ENCODE peak calls at places on chromosomes 16 and 17, in eight cellular contexts. M is gastrocnemius medialis, N is WTC11, K is AG04450, Y is progenitor cell of endocrine pancreas, L is prostate gland, X is neural crest cell, P is bronchial epithelial cell. J is an unnamed sample.

GRCh38 chr17:9684955-9685621 is 39.8 kb downstream of the USP43 start:
- DNase-seq in M (no peak), N (no peak), K (no peak), Y (no peak), L (peak; percentile 80), X (no peak), P (peak; percentile 91), J (no peak)

GRCh38 chr17:142876-143784 is 5.8 kb downstream of the SCGB1C2 start:
- DNase-seq in M (no peak), N (no peak), K (no peak), Y (no peak), L (no peak), X (peak; percentile 0), P (no peak), J (no peak)

GRCh38 chr16:1020591-1020990 is 39.0 kb downstream of the SOX8 start:
- DNase-seq in M (no peak), N (no peak), K (no peak), Y (no peak), L (no peak), X (no peak), P (no peak), J (no peak)

GRCh38 chr17:53012364-53012763 is 810.4 kb upstream of the KIF2B start:
- DNase-seq in M (no peak), N (no peak), K (no peak), Y (no peak), L (no peak), X (no peak), P (no peak), J (no peak)

GRCh38 chr17:34703533-34703932 is 124.2 kb downstream of the TMEM132E start:
- DNase-seq in M (no peak), N (peak; percentile 85), K (peak; percentile 6), Y (peak; percentile 72), L (no peak), X (peak; percentile 69), P (peak; percentile 13), J (peak; percentile 93)

GRCh38 chr17:8965394-8966168 is at the start of gene PIK3R5:
- DNase-seq in M (peak; percentile 18), N (peak; percentile 92), K (no peak), Y (peak; percentile 78), L (no peak), X (peak; percentile 34), P (no peak), J (peak; percentile 73)

GRCh38 chr16:86942469-86943175 is 364.3 kb downstream of the FOXL1 start:
- DNase-seq in M (no peak), N (no peak), K (no peak), Y (no peak), L (no peak), X (no peak), P (no peak), J (no peak)

GRCh38 chr17:50266384-50267073 is 7.7 kb upstream of the TMEM92 start:
- DNase-seq in M (no peak), N (no peak), K (peak; percentile 74), Y (no peak), L (peak; percentile 85), X (no peak), P (peak; percentile 44), J (no peak)

GRCh38 chr17:47265983-47266541 is 12.4 kb downstream of the ITGB3 start:
- DNase-seq in M (peak; percentile 61), N (no peak), K (no peak), Y (no peak), L (no peak), X (no peak), P (peak; percentile 82), J (no peak)

GRCh38 chr17:3915642-3916012 is 638 bp downstream of the P2RX1 start:
- DNase-seq in M (no peak), N (no peak), K (no peak), Y (no peak), L (no peak), X (no peak), P (no peak), J (no peak)

GRCh38 chr17:43175213-43176118 is 4.5 kb downstream of the NBR1 start:
- DNase-seq in M (no peak), N (no peak), K (peak; percentile 50), Y (no peak), L (no peak), X (no peak), P (peak; percentile 1), J (no peak)

GRCh38 chr16:75222271-75222783 is 3.5 kb downstream of the CTRB1 start:
- DNase-seq in M (no peak), N (no peak), K (no peak), Y (no peak), L (no peak), X (no peak), P (no peak), J (no peak)

GRCh38 chr16:88753191-88753590 is 31.8 kb downstream of the PIEZO1 start:
- DNase-seq in M (no peak), N (no peak), K (no peak), Y (no peak), L (no peak), X (no peak), P (no peak), J (no peak)

DNA sequence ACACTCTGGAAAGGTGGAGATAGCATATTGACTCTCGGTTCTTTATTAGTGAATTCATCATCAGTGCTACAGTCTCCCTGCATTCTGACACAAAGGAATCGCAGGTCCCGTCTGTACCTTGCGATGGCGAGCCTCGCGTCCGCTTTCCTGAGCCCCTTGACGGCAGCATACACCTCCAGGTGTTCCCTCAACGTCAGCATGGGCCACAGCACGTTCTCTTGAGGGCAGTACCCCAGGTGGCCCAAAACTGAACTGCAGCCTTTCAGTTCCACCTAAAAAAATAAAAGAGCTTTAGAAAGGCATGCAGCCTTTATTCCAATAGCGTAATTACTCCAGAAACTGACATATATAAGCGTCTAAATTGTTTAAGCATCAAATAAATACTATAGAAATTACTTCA is 24.2 kb upstream of the ABCA9 start:
- DNase-seq in M (no peak), N (peak; percentile 79), K (no peak), Y (peak; percentile 22), L (no peak), X (no peak), P (peak; percentile 35), J (peak; percentile 19)
- TF ChIP-seq CTCF in M (no peak), N (peak; percentile 68), K (peak; percentile 44), Y (peak; percentile 61), L (no peak), X (peak; percentile 62), P (peak; percentile 54), J (peak; percentile 55)

GRCh38 chr16:64047878-64048277 is 1074.0 kb downstream of the CDH11 start:
- DNase-seq in M (no peak), N (no peak), K (no peak), Y (no peak), L (no peak), X (no peak), P (no peak), J (no peak)

GRCh38 chr16:64047207-64047606 is 1074.7 kb downstream of the CDH11 start:
- DNase-seq in M (no peak), N (no peak), K (no peak), Y (no peak), L (no peak), X (no peak), P (peak; percentile 45), J (no peak)

GRCh38 chr16:64051826-64052225 is 1070.0 kb downstream of the CDH11 start:
- DNase-seq in M (no peak), N (no peak), K (no peak), Y (no peak), L (no peak), X (no peak), P (peak; percentile 22), J (no peak)
- TF ChIP-seq CTCF in M (no peak), N (peak; percentile 29), K (peak; percentile 29), Y (peak; percentile 66), L (no peak), X (peak; percentile 70), P (peak; percentile 27), J (peak; percentile 31)

GRCh38 chr17:75896360-75897075 is at the start of gene TRIM65:
- DNase-seq in M (peak; percentile 82), N (peak; percentile 73), K (no peak), Y (peak; percentile 61), L (peak; percentile 81), X (peak; percentile 70), P (peak; percentile 57), J (peak; percentile 84)
- TF ChIP-seq CTCF in M (peak; percentile 59), N (no peak), K (no peak), Y (peak; percentile 36), L (no peak), X (peak; percentile 43), P (peak; percentile 57), J (no peak)

DNA sequence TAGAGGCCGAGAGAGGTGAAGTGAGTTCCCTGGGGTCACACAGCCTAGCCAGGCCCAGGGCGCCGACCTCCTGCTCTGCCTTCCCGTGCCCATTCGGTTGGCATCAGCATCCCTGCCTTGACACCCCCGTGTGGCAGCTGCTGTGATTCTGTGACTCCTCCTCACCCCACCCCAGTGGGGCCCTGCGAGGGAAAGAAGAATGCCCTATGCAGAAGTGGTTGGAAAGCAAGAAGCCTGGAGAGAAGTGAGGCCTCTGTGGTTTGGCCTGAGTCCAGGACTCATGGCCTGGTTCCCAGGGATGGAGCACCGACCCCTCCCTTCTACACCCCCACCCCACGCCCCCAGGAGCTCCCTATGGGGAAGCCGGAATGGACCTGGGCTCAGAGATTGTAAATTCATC is 296.2 kb downstream of the SEC14L1 start:
- DNase-seq in M (no peak), N (no peak), K (peak; percentile 61), Y (no peak), L (no peak), X (no peak), P (no peak), J (no peak)
- TF ChIP-seq CTCF in M (no peak), N (no peak), K (peak; percentile 7), Y (no peak), L (no peak), X (no peak), P (no peak), J (no peak)

GRCh38 chr17:13310858-13311257 is 290.9 kb downstream of the HS3ST3A1 start:
- DNase-seq in M (no peak), N (no peak), K (no peak), Y (no peak), L (no peak), X (no peak), P (no peak), J (no peak)

GRCh38 chr17:13311301-13311700 is 290.4 kb downstream of the HS3ST3A1 start:
- DNase-seq in M (no peak), N (no peak), K (no peak), Y (no peak), L (no peak), X (no peak), P (no peak), J (no peak)

GRCh38 chr17:13302983-13303382 is 285.2 kb upstream of the ELAC2 start:
- DNase-seq in M (no peak), N (no peak), K (no peak), Y (no peak), L (no peak), X (no peak), P (no peak), J (no peak)

GRCh38 chr17:13306310-13306962 is 288.6 kb upstream of the ELAC2 start:
- DNase-seq in M (no peak), N (peak; percentile 18), K (peak; percentile 46), Y (no peak), L (no peak), X (peak; percentile 41), P (peak; percentile 23), J (peak; percentile 41)
- TF ChIP-seq CTCF in M (no peak), N (peak; percentile 29), K (peak; percentile 62), Y (peak; percentile 50), L (no peak), X (peak; percentile 60), P (no peak), J (peak; percentile 68)

J was measured in nephron progenitor cell.